ENCODE peak calls at places on chromosomes 6 and 20, in four cellular contexts. L is IMR-90, M is GM12878, X is K562. J is an unnamed sample.

GRCh38 chr6:127547215-127547614 is 28.1 kb upstream of the MTCL3 start:
- DNase-seq in L (no peak), M (no peak), X (no peak), J (no peak)

GRCh38 chr6:170188571-170189001 is 102.3 kb downstream of the DLL1 start:
- DNase-seq in L (no peak), M (no peak), X (no peak), J (peak; percentile 28)

GRCh38 chr20:20731000-20731944 is 18.8 kb upstream of the RALGAPA2 start:
- DNase-seq in L (no peak), M (no peak), X (no peak), J (no peak)

GRCh38 chr6:111418971-111419693 is 63.9 kb downstream of the REV3L start:
- DNase-seq in L (peak; percentile 80), M (no peak), X (no peak), J (no peak)

GRCh38 chr6:11947063-11947462 is 65.0 kb upstream of the HIVEP1 start:
- DNase-seq in L (no peak), M (no peak), X (no peak), J (no peak)

GRCh38 chr6:15665237-15665636 is 2.4 kb upstream of the DTNBP1 start:
- DNase-seq in L (no peak), M (no peak), X (no peak), J (no peak)

GRCh38 chr6:132797975-132798819 is at the start of gene SLC18B1:
- DNase-seq in L (peak; percentile 26), M (no peak), X (peak; percentile 82), J (no peak)

GRCh38 chr20:17912916-17913315 is 55.7 kb downstream of the SNX5 start:
- DNase-seq in L (peak; percentile 43), M (no peak), X (no peak), J (no peak)

GRCh38 chr6:138007014-138007472 is 100.2 kb downstream of the PERP start:
- DNase-seq in L (peak; percentile 33), M (no peak), X (peak; percentile 66), J (peak; percentile 36)

GRCh38 chr6:90403489-90404381 is 107.1 kb upstream of the BACH2 start:
- DNase-seq in L (peak; percentile 90), M (no peak), X (peak; percentile 76), J (no peak)

GRCh38 chr20:41574802-41575389 is 43.3 kb downstream of the CHD6 start:
- DNase-seq in L (no peak), M (no peak), X (no peak), J (peak; percentile 29)

GRCh38 chr6:170360476-170360875 is 53.9 kb downstream of the FAM120B start:
- DNase-seq in L (peak; percentile 25), M (no peak), X (no peak), J (no peak)

GRCh38 chr20:25040438-25040831 is 17.5 kb downstream of the ACSS1 start:
- DNase-seq in L (peak; percentile 78), M (no peak), X (no peak), J (no peak)

GRCh38 chr6:40672118-40672517 is 85.0 kb upstream of the LRFN2 start:
- DNase-seq in L (no peak), M (no peak), X (no peak), J (no peak)

GRCh38 chr6:11975353-11975977 is 36.6 kb upstream of the HIVEP1 start:
- DNase-seq in L (no peak), M (peak; percentile 62), X (peak; percentile 33), J (no peak)

GRCh38 chr6:102407886-102408741 is 1014.6 kb downstream of the GRIK2 start:
- DNase-seq in L (no peak), M (no peak), X (no peak), J (no peak)

GRCh38 chr20:52083627-52084232 is 107.8 kb downstream of the ZFP64 start:
- DNase-seq in L (peak; percentile 75), M (no peak), X (peak; percentile 27), J (peak; percentile 25)

GRCh38 chr6:6612308-6612707 is 23.8 kb downstream of the LY86 start:
- DNase-seq in L (no peak), M (no peak), X (no peak), J (no peak)

GRCh38 chr6:168156742-168157265 is 77.8 kb upstream of the FRMD1 start:
- DNase-seq in L (no peak), M (no peak), X (no peak), J (no peak)

GRCh38 chr20:10524034-10524476 is 89.0 kb downstream of the SLX4IP start:
- DNase-seq in L (peak; percentile 41), M (no peak), X (no peak), J (no peak)

GRCh38 chr20:4973330-4974097 is 27.8 kb downstream of the SLC23A2 start:
- DNase-seq in L (peak; percentile 90), M (peak; percentile 85), X (no peak), J (no peak)

GRCh38 chr6:135270676-135271536 is 89.8 kb downstream of the MYB start:
- DNase-seq in L (no peak), M (no peak), X (no peak), J (peak; percentile 73)
- TF ChIP-seq CHD1 in L (no peak), M (no peak), X (no peak), J (no peak)

GRCh38 chr20:57195023-57195758 is 71.2 kb downstream of the BMP7 start:
- DNase-seq in L (peak; percentile 48), M (no peak), X (no peak), J (no peak)
- TF ChIP-seq CHD1 in L (no peak), M (no peak), X (no peak), J (no peak)

GRCh38 chr6:107894821-107895396 is 63.1 kb downstream of the SEC63 start:
- DNase-seq in L (no peak), M (peak; percentile 12), X (no peak), J (no peak)
- TF ChIP-seq CHD1 in L (no peak), M (no peak), X (no peak), J (no peak)

DNA sequence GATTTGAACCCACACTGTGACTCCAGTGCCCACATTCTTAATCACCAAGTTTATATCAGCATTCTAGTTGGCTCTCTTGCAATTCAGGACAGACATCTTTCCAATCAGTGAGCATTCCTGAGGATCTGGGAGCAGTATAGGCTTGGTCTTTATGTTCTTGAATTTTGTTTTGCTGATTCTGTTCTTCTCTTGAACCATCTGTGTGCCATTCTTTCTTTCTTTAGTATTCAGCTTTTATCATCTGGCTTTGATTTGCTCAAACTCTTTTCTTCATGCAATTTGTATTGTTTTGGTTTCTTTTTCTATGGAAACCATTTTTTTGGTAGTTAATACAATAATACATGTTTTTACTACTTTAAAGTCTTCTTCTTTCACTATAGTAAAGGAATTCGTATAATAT is 162.4 kb downstream of the CD109 start:
- DNase-seq in L (no peak), M (no peak), X (no peak), J (no peak)
- TF ChIP-seq CHD1 in L (no peak), M (no peak), X (no peak), J (no peak)

GRCh38 chr6:110040716-110041115 is 62.6 kb downstream of the GPR6 start:
- DNase-seq in L (no peak), M (no peak), X (no peak), J (no peak)

GRCh38 chr6:110041149-110041548 is 63.0 kb downstream of the GPR6 start:
- DNase-seq in L (no peak), M (no peak), X (no peak), J (no peak)

GRCh38 chr6:110039996-110040383 is 61.9 kb downstream of the GPR6 start:
- DNase-seq in L (peak; percentile 9), M (no peak), X (no peak), J (peak; percentile 76)

GRCh38 chr6:110037726-110038295 is 59.7 kb downstream of the GPR6 start:
- DNase-seq in L (no peak), M (no peak), X (no peak), J (no peak)

DNA sequence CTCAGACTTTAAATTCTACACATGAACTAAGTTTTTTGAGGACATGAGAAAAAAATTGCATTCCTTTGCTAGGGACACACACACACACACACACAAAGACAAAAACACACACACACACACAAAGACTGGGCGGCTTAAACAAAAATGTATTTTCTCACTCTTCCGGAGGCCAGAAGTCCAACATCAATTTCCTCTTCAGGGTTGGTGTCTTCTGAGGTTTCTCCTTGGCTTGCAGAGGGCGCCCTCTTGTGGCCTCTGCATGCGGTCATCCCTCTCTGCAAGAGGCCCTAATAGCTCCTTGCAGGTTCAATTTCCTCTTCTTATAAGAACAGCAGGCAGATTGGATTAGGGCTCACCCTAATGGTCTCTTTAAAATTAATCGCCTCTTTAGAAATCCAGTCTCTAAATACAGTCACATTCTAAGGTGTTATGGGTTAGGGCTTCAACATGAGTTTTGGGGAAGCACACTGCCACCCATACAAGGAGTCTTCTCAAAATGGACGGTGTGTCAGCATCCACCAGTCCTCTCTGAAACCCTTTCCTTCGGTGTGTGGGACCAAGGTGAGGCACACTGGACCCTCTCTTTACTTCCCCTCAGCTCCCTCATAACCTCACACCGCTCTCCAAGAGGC is 61.4 kb downstream of the GPR6 start:
- DNase-seq in L (peak; percentile 87), M (peak; percentile 65), X (peak; percentile 66), J (peak; percentile 84)
- TF ChIP-seq CHD1 in L (no peak), M (no peak), X (no peak), J (no peak)

GRCh38 chr20:44642203-44643153 is 9.0 kb downstream of the ADA start:
- DNase-seq in L (peak; percentile 82), M (peak; percentile 77), X (peak; percentile 65), J (peak; percentile 63)

GRCh38 chr20:44643596-44644383 is 7.7 kb downstream of the ADA start:
- DNase-seq in L (peak; percentile 80), M (no peak), X (no peak), J (peak; percentile 67)

GRCh38 chr20:44646023-44646640 is 5.4 kb downstream of the ADA start:
- DNase-seq in L (peak; percentile 80), M (peak; percentile 90), X (peak; percentile 6), J (no peak)

GRCh38 chr20:44643154-44643519 is 8.4 kb downstream of the ADA start:
- DNase-seq in L (no peak), M (no peak), X (no peak), J (no peak)

GRCh38 chr20:44644384-44645131 is 6.9 kb downstream of the ADA start:
- DNase-seq in L (no peak), M (peak; percentile 70), X (no peak), J (no peak)
- TF ChIP-seq CHD1 in L (no peak), M (no peak), X (no peak), J (no peak)

GRCh38 chr6:21003780-21004541 is 469.7 kb downstream of the CDKAL1 start:
- DNase-seq in L (peak; percentile 89), M (peak; percentile 72), X (no peak), J (no peak)

GRCh38 chr6:21000391-21000801 is 466.1 kb downstream of the CDKAL1 start:
- DNase-seq in L (no peak), M (no peak), X (no peak), J (no peak)

GRCh38 chr6:21001736-21002135 is 467.5 kb downstream of the CDKAL1 start:
- DNase-seq in L (peak; percentile 12), M (no peak), X (no peak), J (no peak)

GRCh38 chr6:21005816-21006553 is 471.7 kb downstream of the CDKAL1 start:
- DNase-seq in L (peak; percentile 94), M (peak; percentile 40), X (no peak), J (no peak)
- TF ChIP-seq CHD1 in L (no peak), M (no peak), X (no peak), J (no peak)

J was measured in H1.